ENCODE peak calls at places on chromosomes 7 and 10, in five cellular contexts. Q is HT1080; E is mesenchymal stem cell; N is hepatocyte; Z is stimulated activated CD4-positive, alpha-beta T cell treated with anti-CD3 and anti-CD28 coated beads, Interleukin-2, amount 100 ng/mL, for 48 hours. W is an unnamed sample.
A peak's percentile ranks its signal among the peaks of the same experiment; 100 is the strongest.

GRCh38 chr7:1823376-1824150 is 153.5 kb downstream of the ELFN1 start:
- DNase-seq in E (no peak), Z (no peak), N (no peak), Q (no peak), W (no peak)

GRCh38 chr7:112297681-112298080 is 91.2 kb downstream of the ZNF277 start:
- DNase-seq in N (no peak), E (no peak), Q (no peak), Z (no peak), W (no peak)

GRCh38 chr7:157009778-157010587 is 480 bp downstream of the MNX1 start:
- DNase-seq in Z (no peak), Q (no peak), E (no peak), N (no peak), W (no peak)

GRCh38 chr7:151081170-151082101 is 827 bp upstream of the FASTK start:
- DNase-seq in Z (no peak), E (peak; percentile 53), Q (no peak), N (peak; percentile 60), W (no peak)

GRCh38 chr7:73885975-73886798 is 25.2 kb downstream of the TMEM270 start:
- DNase-seq in Q (no peak), Z (no peak), E (no peak), N (peak; percentile 62), W (no peak)

GRCh38 chr10:127889605-127890195 is 3.0 kb downstream of the CLRN3 start:
- DNase-seq in Q (peak; percentile 69), E (peak; percentile 75), Z (no peak), N (no peak), W (no peak)

GRCh38 chr7:137986252-137987010 is 15.5 kb downstream of the CREB3L2 start:
- DNase-seq in Z (no peak), N (peak; percentile 64), Q (no peak), E (peak; percentile 90), W (no peak)

GRCh38 chr10:104045151-104046089 is 40.3 kb downstream of the COL17A1 start:
- DNase-seq in Z (no peak), Q (peak; percentile 77), E (peak; percentile 73), N (peak; percentile 79), W (no peak)

GRCh38 chr7:134724606-134725005 is 54.8 kb upstream of the CALD1 start:
- DNase-seq in Z (no peak), N (no peak), E (peak; percentile 57), Q (peak; percentile 63), W (no peak)

GRCh38 chr10:5655003-5655600 is 11.3 kb downstream of the ASB13 start:
- DNase-seq in Z (no peak), E (no peak), N (no peak), Q (no peak), W (no peak)

GRCh38 chr7:1091019-1091643 is 3.2 kb downstream of the GPER1 start:
- DNase-seq in Z (no peak), E (peak; percentile 36), Q (peak; percentile 34), N (no peak), W (no peak)

GRCh38 chr10:12608761-12609160 is 259.4 kb downstream of the CAMK1D start:
- DNase-seq in E (no peak), Z (no peak), N (no peak), Q (no peak), W (no peak)

GRCh38 chr10:70418229-70418628 is 14.3 kb downstream of the EIF4EBP2 start:
- DNase-seq in Q (peak; percentile 60), N (peak; percentile 27), E (peak; percentile 72), Z (no peak), W (no peak)

GRCh38 chr10:118754132-118754555 is 626 bp downstream of the CACUL1 start:
- DNase-seq in Q (peak; percentile 49), Z (peak; percentile 23), E (peak; percentile 57), N (peak; percentile 72), W (no peak)

GRCh38 chr10:59839576-59839975 is 66.8 kb downstream of the CCDC6 start:
- DNase-seq in Z (no peak), N (no peak), E (peak; percentile 77), Q (peak; percentile 33), W (no peak)

GRCh38 chr7:2598175-2598823 is 33.5 kb upstream of the TTYH3 start:
- DNase-seq in Z (no peak), E (no peak), N (no peak), Q (no peak), W (no peak)

GRCh38 chr10:29228586-29228985 is 60.3 kb upstream of the LYZL1 start:
- DNase-seq in N (no peak), Z (no peak), E (no peak), Q (no peak), W (no peak)

GRCh38 chr7:71184609-71185008 is 52.7 kb downstream of the GALNT17 start:
- DNase-seq in Q (no peak), Z (no peak), N (no peak), E (no peak), W (no peak)

GRCh38 chr10:112182808-112183328 is 697 bp downstream of the GPAM start:
- DNase-seq in N (no peak), Z (no peak), Q (peak; percentile 5), E (no peak), W (no peak)

GRCh38 chr7:94591185-94591584 is 64.7 kb downstream of the SGCE start:
- DNase-seq in N (no peak), Q (no peak), E (no peak), Z (no peak), W (no peak)

GRCh38 chr10:81031774-81032173 is 494.1 kb downstream of the SH2D4B start:
- DNase-seq in Z (no peak), E (no peak), Q (no peak), N (no peak), W (no peak)

GRCh38 chr10:483266-483665 is 206.2 kb downstream of the DIP2C start:
- DNase-seq in Z (no peak), N (no peak), Q (no peak), E (no peak), W (no peak)

GRCh38 chr7:8035647-8036518 is 67.3 kb downstream of the GLCCI1 start:
- DNase-seq in Z (no peak), N (peak; percentile 13), Q (peak; percentile 38), E (peak; percentile 58), W (peak; percentile 66)

GRCh38 chr10:37495415-37495814 is 362.0 kb downstream of the ZNF248 start:
- DNase-seq in E (no peak), Q (peak; percentile 31), N (no peak), Z (no peak), W (no peak)

GRCh38 chr10:100490531-100490930 is 27.7 kb downstream of the WNT8B start:
- DNase-seq in Q (no peak), Z (no peak), N (no peak), E (no peak), W (no peak)

GRCh38 chr10:124696446-124697392 is 47.5 kb downstream of the FAM53B start:
- DNase-seq in Q (no peak), E (no peak), N (no peak), Z (no peak), W (no peak)

GRCh38 chr7:159151231-159151630 is 6.6 kb upstream of the VIPR2 start:
- DNase-seq in Z (no peak), N (no peak), E (no peak), Q (no peak), W (no peak)

GRCh38 chr7:132739271-132739955 is 163.1 kb upstream of the PLXNA4 start:
- DNase-seq in E (peak; percentile 18), Z (no peak), N (peak; percentile 27), Q (peak; percentile 89), W (no peak)

GRCh38 chr7:150811-151221 is 41.6 kb upstream of the FAM20C start:
- DNase-seq in Z (peak; percentile 4), Q (no peak), N (no peak), E (no peak), W (no peak)

GRCh38 chr10:51699145-51699474 is 285 bp downstream of the CSTF2T start:
- DNase-seq in Q (no peak), N (no peak), Z (no peak), E (no peak), W (peak; percentile 43)

GRCh38 chr10:95809370-95810197 is 53.6 kb downstream of the ENTPD1 start:
- DNase-seq in E (no peak), Z (no peak), Q (no peak), N (no peak), W (no peak)

W was measured in DMS 273 treated with DMSO at 0.1 percent for 48 hours.